ENCODE peak calls at places on chromosomes 1 and 21, in five cellular contexts. Z, I, T, W and V are unnamed samples.

GRCh38 chr1:50852889-50853288 is 107.2 kb downstream of the FAF1 start:
- DNase-seq in T (no peak), I (no peak), Z (no peak), W (no peak), V (no peak)

GRCh38 chr1:159177273-159177907 is 6.0 kb downstream of the CADM3 start:
- DNase-seq in W (no peak), T (no peak), Z (peak; percentile 40), I (no peak), V (peak; percentile 15)

GRCh38 chr1:181152892-181153633 is 64.6 kb downstream of the IER5 start:
- DNase-seq in Z (no peak), I (peak; percentile 86), W (peak; percentile 79), T (peak; percentile 96), V (peak; percentile 96)

GRCh38 chr1:65679773-65680172 is 112.9 kb upstream of the PDE4B start:
- DNase-seq in I (no peak), W (no peak), Z (no peak), T (no peak), V (no peak)

GRCh38 chr1:94048413-94049164 is 72.4 kb downstream of the ABCA4 start:
- DNase-seq in I (no peak), W (no peak), T (peak; percentile 52), Z (no peak), V (no peak)

GRCh38 chr1:172824199-172824598 is 165.3 kb downstream of the FASLG start:
- DNase-seq in Z (no peak), W (no peak), I (no peak), T (no peak), V (no peak)

GRCh38 chr21:40658237-40658636 is 188.7 kb downstream of the DSCAM start:
- DNase-seq in T (no peak), W (no peak), Z (no peak), I (no peak), V (no peak)

GRCh38 chr21:46639489-46640386 is 4.3 kb downstream of the PRMT2 start:
- DNase-seq in I (no peak), Z (peak; percentile 20), W (no peak), T (no peak), V (no peak)

GRCh38 chr1:75338974-75339483 is 204.8 kb downstream of the LHX8 start:
- DNase-seq in T (no peak), I (no peak), W (no peak), Z (no peak), V (no peak)

GRCh38 chr1:83978056-83978455 is 20.9 kb downstream of the TTLL7 start:
- DNase-seq in T (no peak), Z (no peak), I (no peak), W (no peak), V (no peak)

GRCh38 chr1:222347627-222348026 is 200.3 kb downstream of the HHIPL2 start:
- DNase-seq in T (no peak), I (no peak), Z (no peak), W (no peak), V (no peak)

GRCh38 chr1:67888707-67889106 is 55.4 kb upstream of the GNG12 start:
- DNase-seq in T (no peak), Z (no peak), I (no peak), W (no peak), V (no peak)

GRCh38 chr1:63746129-63746864 is 27.5 kb upstream of the ROR1 start:
- DNase-seq in W (no peak), Z (no peak), I (no peak), T (no peak), V (no peak)

GRCh38 chr1:74468982-74469603 is 43.3 kb downstream of the LRRC53 start:
- DNase-seq in Z (peak; percentile 10), T (no peak), I (no peak), W (no peak), V (no peak)

GRCh38 chr1:230327892-230328284 is 98.2 kb downstream of the PGBD5 start:
- DNase-seq in Z (peak; percentile 71), T (no peak), W (no peak), I (no peak), V (no peak)

GRCh38 chr1:172321429-172321828 is 99.1 kb upstream of the C1orf105 start:
- DNase-seq in I (no peak), T (no peak), Z (peak; percentile 18), W (no peak), V (no peak)

GRCh38 chr1:66556161-66556611 is 22.2 kb downstream of the SGIP1 start:
- DNase-seq in T (no peak), Z (no peak), W (no peak), I (no peak), V (no peak)

GRCh38 chr1:226223786-226224244 is 351 bp downstream of the MIXL1 start:
- DNase-seq in T (no peak), W (no peak), Z (no peak), I (no peak), V (no peak)

GRCh38 chr1:112983540-112984131 is 27.6 kb upstream of the SLC16A1 start:
- DNase-seq in I (no peak), W (no peak), Z (no peak), T (no peak), V (no peak)

GRCh38 chr1:40404670-40405462 is 31.3 kb downstream of the SMAP2 start:
- DNase-seq in I (no peak), Z (peak; percentile 13), T (no peak), W (peak; percentile 40), V (no peak)

GRCh38 chr1:241423541-241424479 is 66.8 kb upstream of the RGS7 start:
- DNase-seq in Z (peak; percentile 8), W (no peak), I (peak; percentile 15), T (no peak), V (no peak)

GRCh38 chr1:6002714-6003501 is 10.7 kb upstream of the NPHP4 start:
- DNase-seq in T (peak; percentile 92), Z (no peak), W (no peak), I (peak; percentile 68), V (peak; percentile 79)

GRCh38 chr1:12453400-12454343 is 164.3 kb downstream of the DHRS3 start:
- DNase-seq in W (no peak), I (no peak), T (peak; percentile 58), Z (no peak), V (no peak)

GRCh38 chr1:214362188-214362882 is 81.4 kb downstream of the SMYD2 start:
- DNase-seq in Z (no peak), T (peak; percentile 78), I (no peak), W (no peak), V (no peak)

GRCh38 chr1:24991242-24992037 is 61.4 kb upstream of the RUNX3 start:
- DNase-seq in Z (no peak), W (no peak), I (no peak), T (no peak), V (no peak)

GRCh38 chr1:2274968-2275475 is 46.9 kb downstream of the SKI start:
- DNase-seq in Z (no peak), W (no peak), I (peak; percentile 20), T (no peak), V (peak; percentile 66)
- H3K4me1 ChIP-seq in Z (peaks cover 38% of the 10 kb centered on the region), W (peaks cover 74% of the 10 kb centered on the region), I (peaks cover 100% of the 10 kb centered on the region), T (peaks cover 95% of the 10 kb centered on the region), V (peaks cover 64% of the 10 kb centered on the region)

GRCh38 chr1:156497078-156497742 is 3.4 kb downstream of the MEF2D start:
- DNase-seq in T (peak; percentile 53), W (no peak), Z (no peak), I (no peak), V (no peak)

GRCh38 chr1:156498447-156499193 is 2.0 kb downstream of the MEF2D start:
- DNase-seq in W (no peak), I (peak; percentile 68), T (peak; percentile 86), Z (no peak), V (peak; percentile 84)

GRCh38 chr1:156496211-156496761 is 4.3 kb downstream of the MEF2D start:
- DNase-seq in T (peak; percentile 49), W (no peak), Z (no peak), I (no peak), V (no peak)

GRCh38 chr1:156499194-156499702 is 1.3 kb downstream of the MEF2D start:
- DNase-seq in Z (no peak), W (no peak), I (no peak), T (no peak), V (no peak)

DNA sequence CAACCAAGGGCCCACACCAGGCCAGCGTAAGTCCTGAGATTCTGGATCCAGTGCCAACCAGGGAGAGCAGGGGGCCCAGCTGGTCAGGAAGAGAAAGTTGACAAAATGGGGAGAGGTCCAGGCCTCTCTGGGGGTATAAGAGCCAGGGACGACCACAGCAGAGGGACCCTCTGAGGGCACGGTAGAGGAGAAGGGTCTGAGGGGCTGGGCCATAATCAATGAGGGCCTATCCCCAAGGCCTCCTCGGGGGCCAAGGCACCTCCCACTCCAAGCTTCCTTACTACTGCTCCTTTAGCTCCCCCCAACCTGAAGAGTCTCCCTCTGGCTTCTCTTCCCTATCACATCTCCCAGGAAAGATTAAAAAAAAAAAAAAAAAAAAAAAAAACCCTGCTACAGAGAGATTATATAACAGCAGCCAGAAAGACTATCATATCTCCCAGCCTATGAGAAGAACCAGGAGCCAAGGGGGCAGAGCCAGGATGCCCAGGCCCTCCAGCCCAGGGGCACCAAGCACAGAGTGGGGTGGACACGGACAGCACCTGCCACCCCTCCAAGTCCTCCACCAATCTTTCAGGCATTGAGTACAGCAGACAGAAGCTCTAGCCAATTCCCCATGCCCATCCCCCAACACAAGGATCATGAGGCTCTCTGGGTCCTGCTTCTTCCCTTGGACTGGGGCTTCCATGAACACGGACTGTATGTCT is 2.7 kb downstream of the MEF2D start:
- DNase-seq in I (no peak), T (peak; percentile 41), Z (no peak), W (no peak), V (no peak)
- H3K27ac ChIP-seq in I (peak overlapping the region; percentile 100), T (peak overlapping the region; percentile 100), Z (peak overlapping the region; percentile 98), W (peak overlapping the region; percentile 100), V (peak overlapping the region; percentile 61)

GRCh38 chr1:152252157-152252556 is 28.2 kb upstream of the HRNR start:
- DNase-seq in T (no peak), I (no peak), W (no peak), Z (no peak), V (no peak)

GRCh38 chr1:152247316-152247715 is 23.3 kb upstream of the HRNR start:
- DNase-seq in I (no peak), W (no peak), T (no peak), Z (no peak), V (no peak)

DNA sequence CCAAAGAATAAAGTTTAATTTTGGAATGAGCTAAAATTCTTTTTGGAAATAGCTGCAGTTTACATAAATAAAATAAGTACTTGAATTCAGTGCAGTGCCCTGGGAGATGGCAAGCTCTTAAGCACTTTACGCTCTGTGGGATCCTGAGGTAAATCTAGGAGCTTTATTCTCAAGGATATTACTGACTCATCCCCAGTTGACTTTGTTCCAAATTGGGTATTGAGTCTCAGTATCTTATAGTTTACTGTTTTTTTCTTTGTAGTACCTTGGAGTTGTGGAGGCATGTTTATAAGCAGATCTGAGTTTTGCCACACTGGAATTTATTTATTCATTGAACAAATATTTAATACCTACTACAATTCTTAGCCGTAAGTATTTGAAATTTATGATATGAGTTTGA is 27.4 kb upstream of the HRNR start:
- DNase-seq in W (no peak), T (no peak), I (no peak), Z (no peak), V (no peak)
- H3K9me3 ChIP-seq in W (no peaks in the 10 kb centered on the region), T (no peaks in the 10 kb centered on the region), I (no peaks in the 10 kb centered on the region), Z (no peaks in the 10 kb centered on the region), V (no peaks in the 10 kb centered on the region)

DNA sequence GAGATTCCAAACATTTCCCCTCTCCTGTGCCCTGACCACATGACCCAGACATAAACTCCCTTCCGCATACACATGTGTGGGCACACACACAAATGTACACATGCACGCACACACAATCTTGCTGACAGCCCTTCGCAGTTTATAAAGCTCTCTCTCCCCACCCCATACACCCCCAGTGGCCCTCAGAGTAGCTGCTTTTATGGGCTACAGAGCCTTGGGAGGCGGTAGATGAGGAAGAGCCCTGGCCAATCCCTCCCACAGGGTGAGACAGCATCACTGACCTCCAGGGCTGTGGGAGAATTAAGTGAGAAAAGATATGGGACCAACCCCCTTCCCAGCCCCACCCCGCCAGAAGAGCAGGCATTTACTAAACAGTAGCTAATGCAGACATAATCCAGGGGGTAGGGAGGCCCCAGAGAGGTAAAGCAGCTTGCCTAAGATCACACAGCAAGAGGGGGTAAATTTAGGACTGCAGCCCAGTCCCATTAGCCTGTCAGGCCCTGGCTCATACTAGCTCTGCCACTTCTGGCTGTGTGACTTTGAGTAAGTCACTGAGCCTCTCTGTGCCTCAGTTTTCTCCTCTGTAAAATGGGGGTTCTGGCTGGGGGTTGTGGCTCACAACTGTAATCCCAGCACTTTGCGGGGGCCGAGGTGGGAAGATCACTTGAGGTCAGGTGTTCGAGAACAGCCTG is 5.1 kb downstream of the SDC3 start:
- DNase-seq in W (no peak), Z (no peak), T (no peak), I (no peak), V (peak; percentile 31)
- H3K4me1 ChIP-seq in W (peaks cover 11% of the 10 kb centered on the region), Z (peaks cover 33% of the 10 kb centered on the region), T (peaks cover 20% of the 10 kb centered on the region), I (peaks cover 55% of the 10 kb centered on the region), V (peaks cover 14% of the 10 kb centered on the region)